ENCODE peak calls at places on chromosomes 7 and 10, in seven cellular contexts. Y is left ventricle myocardium inferior; B is colonic mucosa; A is dorsolateral prefrontal cortex; T is AG04450; F is fibroblast of lung; I is CD4-positive, alpha-beta T cell. H is an unnamed sample.

GRCh38 chr7:50632561-50633413 is 67.6 kb upstream of the DDC start:
- DNase-seq in A (no peak), F (peak), B (peak), Y (no peak), I (peak), T (no peak), H (no peak)

GRCh38 chr7:31314781-31315180 is 25.7 kb downstream of the NEUROD6 start:
- DNase-seq in F (no peak), I (no peak), Y (no peak), T (no peak), B (no peak), A (no peak), H (no peak)

GRCh38 chr10:116113721-116114501 is 159.1 kb downstream of the GFRA1 start:
- DNase-seq in Y (no peak), B (no peak), T (no peak), F (peak), I (no peak), A (peak), H (no peak)

GRCh38 chr7:55550010-55550409 is 22.3 kb downstream of the VOPP1 start:
- DNase-seq in A (no peak), Y (no peak), I (no peak), B (peak), F (no peak), T (no peak), H (no peak)

GRCh38 chr7:129008645-129009414 is 46.1 kb downstream of the TNPO3 start:
- DNase-seq in I (no peak), Y (no peak), T (no peak), A (no peak), B (no peak), F (no peak), H (no peak)

GRCh38 chr7:977326-978048 is 2.1 kb upstream of the COX19 start:
- DNase-seq in B (peak), F (peak), T (no peak), Y (no peak), A (no peak), I (no peak), H (no peak)

GRCh38 chr7:99748846-99749579 is 14.0 kb upstream of the CYP3A7 start:
- DNase-seq in A (no peak), B (no peak), I (no peak), F (no peak), Y (no peak), T (no peak), H (no peak)

GRCh38 chr10:11175823-11176243 is 158.2 kb downstream of the CELF2 start:
- DNase-seq in I (no peak), T (no peak), A (no peak), Y (no peak), B (no peak), F (no peak), H (no peak)

GRCh38 chr7:41994746-41995110 is 242.3 kb downstream of the GLI3 start:
- DNase-seq in Y (no peak), A (no peak), F (no peak), I (no peak), B (no peak), T (no peak), H (no peak)

GRCh38 chr7:94133460-94133859 is 129.3 kb upstream of the BET1 start:
- DNase-seq in B (no peak), T (no peak), F (peak), Y (no peak), I (no peak), A (no peak), H (no peak)

GRCh38 chr10:78277734-78278404 is 244.2 kb downstream of the RPS24 start:
- DNase-seq in F (peak), I (no peak), T (no peak), B (no peak), Y (peak), A (peak), H (peak)

GRCh38 chr10:117699436-117700075 is 157.0 kb downstream of the EMX2 start:
- DNase-seq in Y (no peak), F (no peak), B (no peak), T (no peak), I (no peak), A (no peak), H (no peak)

GRCh38 chr10:62261666-62262065 is 7.0 kb downstream of the RTKN2 start:
- DNase-seq in Y (no peak), F (peak), B (no peak), A (no peak), I (no peak), T (no peak), H (no peak)

GRCh38 chr10:99805190-99805589 is 22.8 kb downstream of the ABCC2 start:
- DNase-seq in T (no peak), A (no peak), I (no peak), F (no peak), B (no peak), Y (no peak), H (no peak)

GRCh38 chr10:100020883-100021248 is 11.1 kb upstream of the DNMBP start:
- DNase-seq in A (no peak), T (no peak), Y (no peak), B (no peak), F (no peak), I (no peak), H (no peak)

GRCh38 chr7:43112941-43113621 is 634 bp downstream of the HECW1 start:
- DNase-seq in B (no peak), I (no peak), A (no peak), F (peak), T (no peak), Y (peak), H (no peak)

GRCh38 chr7:2913760-2914387 is 69.8 kb upstream of the GNA12 start:
- DNase-seq in I (no peak), Y (no peak), T (no peak), F (no peak), B (no peak), A (no peak), H (no peak)

GRCh38 chr7:100384623-100385372 is 11.5 kb downstream of the PILRA start:
- DNase-seq in A (no peak), T (no peak), F (no peak), Y (no peak), I (no peak), B (no peak), H (no peak)

GRCh38 chr10:34250722-34251121 is 564.4 kb downstream of the PARD3 start:
- DNase-seq in T (no peak), I (no peak), B (no peak), Y (no peak), F (no peak), A (no peak), H (no peak)

GRCh38 chr10:75663947-75664664 is 232.7 kb downstream of the LRMDA start:
- DNase-seq in T (no peak), A (no peak), F (peak), I (no peak), Y (no peak), B (no peak), H (no peak)

GRCh38 chr7:138538518-138538917 is 78.5 kb downstream of the TRIM24 start:
- DNase-seq in B (no peak), Y (no peak), I (no peak), T (peak), A (no peak), F (peak), H (no peak)

GRCh38 chr10:130715686-130716670 is 579.8 kb downstream of the GLRX3 start:
- DNase-seq in T (no peak), I (no peak), F (no peak), Y (no peak), B (no peak), A (no peak), H (no peak)

GRCh38 chr10:42962902-42963231 is 114.0 kb upstream of the RET start:
- DNase-seq in I (no peak), Y (peak), F (no peak), A (peak), T (no peak), B (no peak), H (no peak)

GRCh38 chr10:42960491-42961155 is 116.2 kb upstream of the RET start:
- DNase-seq in F (peak), A (peak), I (no peak), T (no peak), B (peak), Y (peak), H (no peak)

GRCh38 chr10:42961156-42961589 is 115.7 kb upstream of the RET start:
- DNase-seq in B (peak), F (no peak), Y (peak), A (peak), T (no peak), I (no peak), H (no peak)

GRCh38 chr10:42962120-42962901 is 114.6 kb upstream of the RET start:
- DNase-seq in Y (peak), B (peak), I (no peak), A (peak), T (no peak), F (no peak), H (no peak)

GRCh38 chr10:42961776-42962119 is 115.1 kb upstream of the RET start:
- DNase-seq in I (no peak), Y (no peak), B (no peak), F (no peak), A (no peak), T (no peak), H (no peak)
- H3K27ac ChIP-seq in I (no peak), Y (peak), B (no peak), F (no peak), A (no peak), T (no peak), H (no peak)

DNA sequence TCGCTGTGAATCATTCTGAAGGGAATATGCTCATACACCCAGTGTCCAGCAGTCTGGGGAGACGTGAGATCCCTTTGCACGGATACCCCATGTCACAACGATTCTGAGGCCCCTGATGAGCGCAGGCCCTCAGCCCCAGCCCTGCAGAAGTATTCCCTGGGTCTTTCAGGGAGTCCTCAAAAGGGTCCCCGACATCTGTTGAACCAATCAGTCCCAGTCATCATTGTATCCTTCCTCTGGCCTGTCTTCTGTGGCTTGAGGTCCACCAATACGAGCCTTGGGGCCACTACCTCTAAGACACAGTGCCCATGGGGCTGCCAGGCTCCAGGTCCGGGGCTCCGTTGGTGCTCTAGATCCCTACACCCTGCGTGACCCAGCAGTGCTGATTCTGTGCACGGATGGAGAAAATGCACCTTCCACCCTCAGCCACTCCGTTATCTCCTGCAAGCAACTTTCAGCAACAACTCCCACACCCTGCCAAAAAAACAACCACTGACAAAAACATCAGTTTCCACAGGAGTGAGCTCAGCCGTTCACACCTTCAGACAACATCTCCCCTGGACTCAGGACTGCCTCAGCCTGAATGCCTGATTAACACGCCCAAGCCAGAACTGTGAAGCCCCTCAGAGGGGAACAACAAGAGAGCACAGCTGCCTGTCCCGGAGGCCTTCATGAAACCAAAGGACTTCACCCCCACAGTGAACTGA is 46.9 kb upstream of the KDM7A start:
- DNase-seq in A (no peak), I (no peak), T (no peak), Y (no peak), B (no peak), F (no peak), H (no peak)
- H3K27ac ChIP-seq in A (no peak), I (peak), T (no peak), Y (no peak), B (no peak), F (no peak), H (no peak)

GRCh38 chr7:5379576-5379975 is 44.1 kb downstream of the TNRC18 start:
- DNase-seq in Y (no peak), A (no peak), T (no peak), I (no peak), B (no peak), F (no peak), H (no peak)
- H3K27ac ChIP-seq in Y (no peak), A (no peak), T (no peak), I (no peak), B (no peak), F (no peak), H (no peak)

GRCh38 chr10:73576890-73577591 is 14.1 kb downstream of the USP54 start:
- DNase-seq in T (no peak), Y (no peak), B (no peak), F (peak), I (no peak), A (no peak), H (no peak)
- H3K27ac ChIP-seq in T (no peak), Y (peak), B (peak), F (no peak), I (no peak), A (peak), H (peak)

DNA sequence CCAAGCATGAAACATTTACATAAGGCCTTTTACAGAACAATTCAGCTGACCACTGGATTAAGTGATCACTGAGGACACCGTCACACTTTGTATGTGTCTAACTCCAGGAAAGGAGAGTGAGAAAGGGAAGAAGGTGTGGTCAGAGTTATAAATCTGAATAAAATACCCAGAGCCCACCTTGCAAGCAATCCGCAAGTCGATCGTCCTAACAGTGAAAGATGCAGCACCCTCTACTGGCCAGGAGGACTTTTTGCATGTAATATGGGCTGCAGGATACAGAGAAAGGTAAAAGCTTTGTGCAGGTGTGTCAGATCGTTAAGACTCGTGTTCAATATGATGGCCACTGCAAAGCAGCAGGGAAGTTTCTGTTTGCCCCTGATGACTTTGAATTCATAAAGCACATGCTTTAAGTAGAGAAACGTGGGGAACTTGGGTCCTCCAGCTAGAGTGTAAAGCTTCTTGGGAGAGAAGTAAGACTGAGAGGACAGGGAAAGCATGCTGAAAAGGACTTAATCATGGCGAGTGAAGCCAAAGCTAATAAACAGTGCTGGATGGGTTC is 68.5 kb upstream of the BMPER start:
- DNase-seq in A (no peak), F (peak), I (no peak), B (no peak), Y (no peak), T (no peak), H (no peak)
- H3K27ac ChIP-seq in A (no peak), F (no peak), I (no peak), B (no peak), Y (no peak), T (no peak), H (no peak)

DNA sequence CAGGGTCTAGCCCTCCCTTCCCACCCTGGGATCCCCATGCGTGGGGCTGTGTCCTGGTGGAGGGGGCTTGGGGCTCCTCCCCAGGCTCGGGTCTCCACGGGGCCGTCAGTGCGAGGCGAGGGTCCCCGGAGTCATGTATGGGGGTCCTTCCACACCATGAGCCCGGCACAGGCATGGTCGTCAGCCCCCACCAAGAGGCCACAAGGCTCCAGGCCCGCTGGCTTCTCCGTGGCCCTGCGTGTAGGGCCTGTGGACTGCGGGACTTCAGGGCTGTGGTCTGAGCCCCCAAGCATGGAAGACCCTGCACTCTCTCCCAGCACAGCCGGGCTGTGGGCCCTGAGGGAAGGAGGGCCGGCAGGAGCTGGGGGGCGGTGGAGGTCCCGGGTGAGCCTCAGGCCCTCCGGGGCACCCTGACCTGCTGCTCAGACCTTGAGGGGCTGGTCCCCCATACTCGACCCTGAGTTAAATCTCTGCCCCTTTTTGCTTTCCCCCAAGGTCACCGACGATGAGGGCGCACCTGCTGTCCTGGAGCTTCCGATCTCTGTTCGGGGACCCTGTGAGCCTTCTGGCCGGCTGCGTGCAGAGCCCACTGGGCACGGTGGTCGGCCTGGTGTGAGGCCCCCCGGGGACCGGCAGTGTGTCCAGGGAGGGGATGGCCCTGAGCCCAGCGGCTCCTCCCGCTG is 19.7 kb downstream of the PWWP2B start:
- DNase-seq in T (no peak), I (no peak), A (no peak), B (no peak), F (no peak), Y (no peak), H (no peak)
- H3K27ac ChIP-seq in T (no peak), I (no peak), A (no peak), B (peak), F (no peak), Y (peak), H (no peak)

H was measured in uterus.